ENCODE peak calls at places on chromosomes 12 and 14, in five cellular contexts. One of them, this sample, is unnamed.

GRCh38 chr12:93802698-93803097 is 125.5 kb downstream of the CRADD start:
- DNase-seq in nephron progenitor cell: no peak
- DNase-seq in H9: no peak
- DNase-seq in GM10248: no peak
- DNase-seq in OCI-LY7: no peak
- DNase-seq in this sample: no peak

GRCh38 chr12:115507951-115508722 is 769.4 kb downstream of the MED13L start:
- DNase-seq in OCI-LY7: no peak
- DNase-seq in nephron progenitor cell: no peak
- DNase-seq in H9: peak
- DNase-seq in GM10248: no peak
- DNase-seq in this sample: no peak

GRCh38 chr14:48842785-48843184 is 743.4 kb downstream of the RPS29 start:
- DNase-seq in H9: no peak
- DNase-seq in OCI-LY7: no peak
- DNase-seq in nephron progenitor cell: no peak
- DNase-seq in GM10248: no peak
- DNase-seq in this sample: no peak

GRCh38 chr12:98533723-98534251 is 18.4 kb downstream of the TMPO start:
- DNase-seq in nephron progenitor cell: no peak
- DNase-seq in H9: no peak
- DNase-seq in GM10248: no peak
- DNase-seq in OCI-LY7: no peak
- DNase-seq in this sample: no peak

GRCh38 chr12:88570103-88570502 is 10.2 kb downstream of the KITLG start:
- DNase-seq in H9: no peak
- DNase-seq in nephron progenitor cell: no peak
- DNase-seq in GM10248: no peak
- DNase-seq in OCI-LY7: no peak
- DNase-seq in this sample: no peak

GRCh38 chr12:120115692-120116442 is 686 bp downstream of the RAB35 start:
- DNase-seq in nephron progenitor cell: no peak
- DNase-seq in H9: peak
- DNase-seq in GM10248: no peak
- DNase-seq in OCI-LY7: peak
- DNase-seq in this sample: no peak

GRCh38 chr14:62162998-62163589 is 400.9 kb downstream of the SNAPC1 start:
- DNase-seq in nephron progenitor cell: peak
- DNase-seq in OCI-LY7: peak
- DNase-seq in GM10248: peak
- DNase-seq in H9: peak
- DNase-seq in this sample: peak

GRCh38 chr12:52266514-52266913 is 7.9 kb upstream of the KRT86 start:
- DNase-seq in H9: no peak
- DNase-seq in OCI-LY7: no peak
- DNase-seq in nephron progenitor cell: no peak
- DNase-seq in GM10248: no peak
- DNase-seq in this sample: no peak

GRCh38 chr14:104239185-104239775 is 100.9 kb downstream of the KIF26A start:
- DNase-seq in GM10248: no peak
- DNase-seq in H9: no peak
- DNase-seq in nephron progenitor cell: no peak
- DNase-seq in OCI-LY7: no peak
- DNase-seq in this sample: no peak

GRCh38 chr12:76391461-76391860 is 43.2 kb upstream of the BBS10 start:
- DNase-seq in GM10248: no peak
- DNase-seq in OCI-LY7: no peak
- DNase-seq in nephron progenitor cell: no peak
- DNase-seq in H9: no peak
- DNase-seq in this sample: no peak

GRCh38 chr14:91835920-91836843 is 31.2 kb downstream of the TC2N start:
- DNase-seq in OCI-LY7: peak
- DNase-seq in nephron progenitor cell: peak
- DNase-seq in H9: peak
- DNase-seq in GM10248: peak
- DNase-seq in this sample: peak

GRCh38 chr12:12467701-12468218 is 94.9 kb downstream of the DUSP16 start:
- DNase-seq in H9: no peak
- DNase-seq in OCI-LY7: no peak
- DNase-seq in GM10248: no peak
- DNase-seq in nephron progenitor cell: no peak
- DNase-seq in this sample: no peak

GRCh38 chr14:47009615-47010014 is 358.0 kb upstream of the RPL10L start:
- DNase-seq in nephron progenitor cell: no peak
- DNase-seq in OCI-LY7: no peak
- DNase-seq in H9: no peak
- DNase-seq in GM10248: no peak
- DNase-seq in this sample: no peak

GRCh38 chr14:91980157-91980556 is 32.7 kb upstream of the FBLN5 start:
- DNase-seq in OCI-LY7: no peak
- DNase-seq in H9: no peak
- DNase-seq in GM10248: peak
- DNase-seq in nephron progenitor cell: no peak
- DNase-seq in this sample: peak

GRCh38 chr12:54126696-54127537 is 61.9 kb downstream of the SMUG1 start:
- DNase-seq in H9: peak
- DNase-seq in nephron progenitor cell: peak
- DNase-seq in GM10248: no peak
- DNase-seq in OCI-LY7: no peak
- DNase-seq in this sample: no peak

GRCh38 chr12:117732761-117733160 is 236.0 kb downstream of the KSR2 start:
- DNase-seq in OCI-LY7: no peak
- DNase-seq in GM10248: no peak
- DNase-seq in H9: peak
- DNase-seq in nephron progenitor cell: no peak
- DNase-seq in this sample: no peak

GRCh38 chr14:76461886-76462285 is 85.9 kb downstream of the ESRRB start:
- DNase-seq in GM10248: no peak
- DNase-seq in H9: no peak
- DNase-seq in OCI-LY7: no peak
- DNase-seq in nephron progenitor cell: no peak
- DNase-seq in this sample: no peak

GRCh38 chr14:76456891-76457586 is 81.1 kb downstream of the ESRRB start:
- DNase-seq in nephron progenitor cell: no peak
- DNase-seq in OCI-LY7: no peak
- DNase-seq in H9: no peak
- DNase-seq in GM10248: no peak
- DNase-seq in this sample: no peak

GRCh38 chr14:76450476-76450875 is 74.5 kb downstream of the ESRRB start:
- DNase-seq in OCI-LY7: no peak
- DNase-seq in GM10248: no peak
- DNase-seq in H9: no peak
- DNase-seq in nephron progenitor cell: no peak
- DNase-seq in this sample: no peak

DNA sequence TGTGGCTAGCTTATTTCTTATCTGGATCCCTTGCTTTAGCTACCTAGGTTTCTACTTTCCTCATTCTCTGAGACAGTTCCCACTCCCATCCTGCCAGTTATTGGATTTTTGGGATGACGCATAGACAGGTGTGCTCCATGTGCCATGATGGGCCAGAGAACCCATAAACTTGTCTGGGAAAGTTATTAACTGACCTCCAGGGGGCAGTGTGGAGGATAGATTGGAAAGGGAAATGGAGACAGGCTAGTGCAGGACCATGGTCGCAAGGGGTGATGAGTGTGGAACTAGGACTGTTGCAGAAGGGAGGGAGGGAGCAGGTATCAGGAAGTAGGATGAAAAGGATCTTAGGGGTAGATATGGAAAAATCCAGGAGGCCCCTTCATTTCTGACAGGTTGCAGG is 80.3 kb downstream of the ESRRB start:
- DNase-seq in OCI-LY7: peak
- DNase-seq in H9: peak
- DNase-seq in nephron progenitor cell: peak
- DNase-seq in GM10248: peak
- DNase-seq in this sample: peak
- TF ChIP-seq CTCF in OCI-LY7: peak
- TF ChIP-seq CTCF in H9: peak
- TF ChIP-seq CTCF in nephron progenitor cell: peak
- TF ChIP-seq CTCF in GM10248: peak
- TF ChIP-seq CTCF in this sample: peak

DNA sequence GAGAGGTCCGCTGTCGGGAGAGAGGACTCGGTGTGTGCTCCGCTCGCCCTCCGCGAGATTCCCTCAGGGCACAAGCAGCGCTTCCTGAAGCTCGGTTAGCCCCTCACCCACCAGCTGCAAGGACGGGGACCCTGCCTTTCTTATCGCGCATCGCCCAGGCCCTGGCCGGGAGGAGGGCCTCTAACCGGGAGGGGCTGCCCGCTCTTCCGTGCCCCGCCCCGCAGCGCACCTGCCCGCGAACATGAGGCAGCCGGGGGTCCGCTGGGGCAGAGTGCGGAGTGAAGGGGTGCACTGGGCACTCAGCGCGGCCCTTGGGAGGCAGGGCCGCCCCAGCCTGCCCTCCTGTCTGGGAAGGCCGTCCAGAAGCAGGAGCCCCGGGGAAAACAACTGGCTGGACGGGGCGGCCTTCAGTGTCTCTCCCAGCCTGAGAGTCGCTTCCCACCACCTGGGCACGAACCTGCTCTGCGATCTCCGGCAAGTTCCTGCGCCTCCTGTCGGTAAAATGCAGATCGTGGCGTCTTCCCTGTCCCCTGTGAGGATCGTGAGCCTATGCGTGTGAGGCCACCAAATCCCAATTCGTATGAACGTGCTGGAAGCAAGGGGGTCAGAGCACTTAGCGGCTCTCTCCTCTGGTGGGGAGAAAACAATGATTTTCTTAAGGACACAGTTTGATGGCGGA is 28.0 kb upstream of the ADIPOR2 start:
- DNase-seq in nephron progenitor cell: peak
- DNase-seq in GM10248: peak
- DNase-seq in H9: peak
- DNase-seq in OCI-LY7: no peak
- DNase-seq in this sample: no peak
- TF ChIP-seq CTCF in nephron progenitor cell: peak
- TF ChIP-seq CTCF in GM10248: peak
- TF ChIP-seq CTCF in H9: peak
- TF ChIP-seq CTCF in OCI-LY7: no peak
- TF ChIP-seq CTCF in this sample: peak

GRCh38 chr12:6472491-6472890 is 2.0 kb upstream of the VAMP1 start:
- DNase-seq in nephron progenitor cell: no peak
- DNase-seq in GM10248: no peak
- DNase-seq in H9: no peak
- DNase-seq in OCI-LY7: no peak
- DNase-seq in this sample: no peak

GRCh38 chr12:6471992-6472366 is 1.5 kb upstream of the VAMP1 start:
- DNase-seq in nephron progenitor cell: no peak
- DNase-seq in H9: no peak
- DNase-seq in GM10248: no peak
- DNase-seq in OCI-LY7: no peak
- DNase-seq in this sample: no peak

GRCh38 chr12:6469092-6469491 is 1.4 kb downstream of the VAMP1 start:
- DNase-seq in H9: no peak
- DNase-seq in GM10248: no peak
- DNase-seq in nephron progenitor cell: no peak
- DNase-seq in OCI-LY7: no peak
- DNase-seq in this sample: no peak

GRCh38 chr12:6469609-6470374 is 685 bp downstream of the VAMP1 start:
- DNase-seq in OCI-LY7: peak
- DNase-seq in H9: no peak
- DNase-seq in GM10248: no peak
- DNase-seq in nephron progenitor cell: no peak
- DNase-seq in this sample: no peak

DNA sequence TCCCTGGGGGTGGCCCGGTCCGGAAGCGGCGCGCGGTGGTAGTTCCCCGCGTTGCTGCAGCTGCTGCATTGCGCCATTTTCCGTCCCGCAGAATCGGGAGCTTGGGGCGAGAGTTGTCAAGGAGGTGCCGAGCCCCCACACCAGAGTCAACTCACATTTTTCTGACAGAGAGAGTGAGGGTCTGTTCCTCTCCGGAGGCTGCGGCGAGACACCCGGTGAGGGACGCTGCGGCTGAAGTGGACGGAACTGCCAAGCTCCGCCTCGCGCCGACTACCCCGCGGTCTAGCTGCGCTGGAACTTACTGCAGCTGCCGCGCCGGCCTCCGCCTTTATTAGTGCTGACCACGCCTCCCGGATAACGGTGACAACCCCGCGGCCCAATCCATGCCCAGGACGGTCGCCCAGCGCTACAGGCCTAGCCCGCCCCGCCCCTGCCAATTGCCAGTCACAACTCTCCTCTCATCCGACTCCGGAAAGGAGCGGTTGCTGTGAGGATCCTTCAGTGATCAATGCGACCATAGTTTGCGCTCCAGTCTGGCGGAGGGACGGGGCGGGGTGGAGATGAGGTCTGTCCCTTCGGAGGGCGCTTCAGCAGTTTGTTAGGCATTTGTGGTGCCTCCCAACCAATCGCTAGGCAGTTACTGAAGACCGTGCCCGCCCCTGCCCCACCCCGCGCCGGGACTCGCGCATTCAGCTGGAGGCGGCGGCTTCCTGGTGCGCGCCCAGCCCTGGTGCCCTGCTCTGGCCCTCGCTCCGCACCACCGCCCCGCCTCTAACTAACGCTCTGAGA is at the start of gene VAMP1:
- DNase-seq in nephron progenitor cell: peak
- DNase-seq in GM10248: peak
- DNase-seq in H9: peak
- DNase-seq in OCI-LY7: peak
- DNase-seq in this sample: peak
- TF ChIP-seq CTCF in nephron progenitor cell: no peak
- TF ChIP-seq CTCF in GM10248: no peak
- TF ChIP-seq CTCF in H9: no peak
- TF ChIP-seq CTCF in OCI-LY7: no peak
- TF ChIP-seq CTCF in this sample: no peak

GRCh38 chr12:7907009-7907408 is 29.0 kb downstream of the SLC2A3 start:
- DNase-seq in H9: peak
- DNase-seq in OCI-LY7: peak
- DNase-seq in GM10248: peak
- DNase-seq in nephron progenitor cell: peak
- DNase-seq in this sample: no peak
- TF ChIP-seq CTCF in H9: peak
- TF ChIP-seq CTCF in OCI-LY7: peak
- TF ChIP-seq CTCF in GM10248: peak
- TF ChIP-seq CTCF in nephron progenitor cell: no peak
- TF ChIP-seq CTCF in this sample: no peak

GRCh38 chr14:29897181-29897580 is 30.5 kb downstream of the PRKD1 start:
- DNase-seq in GM10248: no peak
- DNase-seq in H9: no peak
- DNase-seq in OCI-LY7: no peak
- DNase-seq in nephron progenitor cell: no peak
- DNase-seq in this sample: no peak
- TF ChIP-seq CTCF in GM10248: no peak
- TF ChIP-seq CTCF in H9: no peak
- TF ChIP-seq CTCF in OCI-LY7: no peak
- TF ChIP-seq CTCF in nephron progenitor cell: no peak
- TF ChIP-seq CTCF in this sample: no peak

This sample was measured in GM13977.